ENCODE peak calls at places on chromosomes 16 and 17, in four cellular contexts. Y is PC-3, V is psoas muscle, H is endothelial cell of umbilical vein. P is an unnamed sample. For H3K9me3, the result is how much of the 10 kb centered on the place peaks cover.

GRCh38 chr17:2222301-2222700 is 81.3 kb downstream of the SMG6 start:
- DNase-seq in Y (no peak), V (no peak), H (no peak), P (no peak)

GRCh38 chr17:7351665-7352558 is at the start of gene KCTD11:
- DNase-seq in Y (peak), V (peak), H (peak), P (peak)

GRCh38 chr17:27651411-27652345 is 20.7 kb downstream of the LGALS9 start:
- DNase-seq in Y (peak), V (peak), H (peak), P (peak)

GRCh38 chr16:17343028-17343427 is 127.7 kb downstream of the XYLT1 start:
- DNase-seq in Y (no peak), V (no peak), H (no peak), P (no peak)

GRCh38 chr16:48959204-48959603 is 322.4 kb downstream of the CBLN1 start:
- DNase-seq in Y (no peak), V (no peak), H (no peak), P (no peak)

GRCh38 chr17:76523084-76524037 is 14.1 kb downstream of the CYGB start:
- DNase-seq in Y (peak), V (peak), H (peak), P (peak)

GRCh38 chr17:41617136-41617535 is 4.6 kb upstream of the KRT16 start:
- DNase-seq in Y (no peak), V (no peak), H (no peak), P (no peak)

GRCh38 chr16:3879887-3880564 is 487 bp downstream of the CREBBP start:
- DNase-seq in Y (peak), V (peak), H (peak), P (peak)

GRCh38 chr17:55149485-55149884 is 115.3 kb upstream of the HLF start:
- DNase-seq in Y (no peak), V (no peak), H (no peak), P (no peak)

GRCh38 chr16:53502331-53503269 is at the start of gene AKTIP:
- DNase-seq in Y (peak), V (peak), H (peak), P (peak)

GRCh38 chr17:39736319-39737165 is 1.2 kb upstream of the GRB7 start:
- DNase-seq in Y (peak), V (no peak), H (no peak), P (no peak)

GRCh38 chr16:70412385-70412784 is 26.5 kb downstream of the ST3GAL2 start:
- DNase-seq in Y (no peak), V (no peak), H (no peak), P (no peak)

GRCh38 chr17:50278526-50279180 is 4.4 kb downstream of the TMEM92 start:
- DNase-seq in Y (no peak), V (peak), H (no peak), P (no peak)

GRCh38 chr16:27638833-27639587 is 89.1 kb downstream of the KATNIP start:
- DNase-seq in Y (no peak), V (no peak), H (no peak), P (no peak)

GRCh38 chr17:6551909-6552768 is 4.2 kb downstream of the PITPNM3 start:
- DNase-seq in Y (peak), V (no peak), H (no peak), P (peak)

GRCh38 chr16:89843409-89844350 is 15.4 kb downstream of the SPIRE2 start:
- DNase-seq in Y (no peak), V (no peak), H (no peak), P (no peak)

GRCh38 chr17:1644493-1645206 is 882 bp downstream of the SCARF1 start:
- DNase-seq in Y (peak), V (no peak), H (peak), P (no peak)

GRCh38 chr16:28193530-28194423 is 18.0 kb downstream of the XPO6 start:
- DNase-seq in Y (peak), V (no peak), H (peak), P (peak)

GRCh38 chr16:83807327-83807709 is 460 bp upstream of the HSBP1 start:
- DNase-seq in Y (no peak), V (no peak), H (no peak), P (no peak)

GRCh38 chr17:64097196-64097936 is 32.6 kb downstream of the ERN1 start:
- DNase-seq in Y (peak), V (no peak), H (peak), P (no peak)

GRCh38 chr16:88994704-88995103 is 17.7 kb upstream of the CBFA2T3 start:
- DNase-seq in Y (no peak), V (no peak), H (no peak), P (no peak)

GRCh38 chr17:17421346-17422216 is 55.2 kb upstream of the MED9 start:
- DNase-seq in Y (no peak), V (peak), H (no peak), P (no peak)
- H3K9me3 ChIP-seq in Y (under half), V (under half), H (under half), P (under half)

GRCh38 chr16:78648517-78648916 is 549.1 kb downstream of the WWOX start:
- DNase-seq in Y (no peak), V (no peak), H (no peak), P (peak)

GRCh38 chr16:78647491-78647890 is 548.0 kb downstream of the WWOX start:
- DNase-seq in Y (no peak), V (no peak), H (no peak), P (no peak)

GRCh38 chr16:78654929-78655328 is 555.5 kb downstream of the WWOX start:
- DNase-seq in Y (no peak), V (no peak), H (no peak), P (no peak)

GRCh38 chr16:78647019-78647418 is 547.6 kb downstream of the WWOX start:
- DNase-seq in Y (no peak), V (no peak), H (no peak), P (no peak)

GRCh38 chr16:78650675-78651074 is 551.2 kb downstream of the WWOX start:
- DNase-seq in Y (no peak), V (no peak), H (no peak), P (no peak)
- H3K9me3 ChIP-seq in Y (under half), V (under half), H (under half), P (under half)

GRCh38 chr16:30061195-30061554 is 4.4 kb upstream of the ALDOA start:
- DNase-seq in Y (no peak), V (no peak), H (no peak), P (no peak)
- H3K9me3 ChIP-seq in Y (under half), V (under half), H (under half), P (under half)

GRCh38 chr16:918068-918467 is 52.7 kb downstream of the LMF1 start:
- DNase-seq in Y (no peak), V (peak), H (no peak), P (no peak)
- H3K9me3 ChIP-seq in Y (under half), V (under half), H (under half), P (under half)

DNA sequence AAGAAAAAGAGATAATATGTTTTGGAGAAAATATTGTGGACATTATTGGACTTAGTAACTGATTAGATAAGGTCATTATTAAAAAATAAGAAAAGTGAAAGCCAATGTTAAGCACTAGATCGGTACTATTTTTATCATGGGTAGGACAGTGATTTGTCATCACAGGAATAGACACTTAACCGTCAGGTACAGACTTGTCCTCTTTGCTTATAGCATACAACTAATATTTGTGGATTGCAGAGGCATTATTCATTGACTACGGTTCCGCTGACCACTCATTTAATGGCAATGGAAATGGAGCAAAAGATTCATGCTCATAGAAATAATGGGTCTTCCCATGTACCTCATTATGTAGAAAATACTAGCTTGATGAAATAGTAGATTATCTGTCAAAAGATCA is 596.3 kb upstream of the CA10 start:
- DNase-seq in Y (no peak), V (no peak), H (no peak), P (no peak)
- H3K9me3 ChIP-seq in Y (under half), V (under half), H (under half), P (under half)

DNA sequence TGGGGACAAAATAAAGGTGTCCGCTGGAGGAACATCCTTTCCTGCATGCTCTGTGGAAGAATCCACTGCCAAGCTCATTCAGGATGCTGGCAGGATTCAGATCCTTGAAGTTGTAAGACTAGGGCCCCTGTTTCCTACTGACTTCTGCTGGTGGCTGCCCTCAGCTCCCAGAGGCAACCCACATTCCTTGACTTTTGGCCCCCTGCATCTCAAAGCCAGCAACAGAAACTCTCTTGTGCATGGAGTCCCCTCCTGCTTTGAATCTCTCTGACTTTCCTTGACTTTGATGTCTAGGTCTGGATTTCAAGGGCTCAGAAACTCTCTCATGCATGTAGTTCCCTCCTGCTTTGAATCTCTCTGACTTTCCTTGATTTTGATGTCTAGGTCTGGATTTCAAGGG is 461.5 kb downstream of the WWOX start:
- DNase-seq in Y (no peak), V (no peak), H (no peak), P (no peak)
- H3K9me3 ChIP-seq in Y (under half), V (under half), H (under half), P (under half)

GRCh38 chr16:35180970-35181369 is 1721.6 kb downstream of the TP53TG3F start:
- DNase-seq in Y (no peak), V (no peak), H (no peak), P (no peak)
- H3K9me3 ChIP-seq in Y (under half), V (under half), H (under half), P (under half)